ENCODE peak calls at places on chromosomes 13 and 19, in nine cellular contexts. S is tibial nerve; Z is psoas muscle; G is adrenal gland; V is CD8-positive, alpha-beta T cell; D is mesenchymal stem cell; F is hepatocyte; P is suprapubic skin; E is left ventricle myocardium inferior. M is an unnamed sample. For H3K4me1, the result is how much of the 10 kb centered on the place peaks cover.

GRCh38 chr13:90622547-90622946 is 724.9 kb upstream of the MIR17HG start:
- DNase-seq in S (no peak), Z (no peak), G (no peak), V (no peak), D (no peak), F (no peak), P (no peak), E (no peak), M (peak)

GRCh38 chr13:51002736-51003135 is 93.1 kb downstream of the RNASEH2B start:
- DNase-seq in S (no peak), Z (no peak), G (no peak), V (no peak), D (peak), F (no peak), P (no peak), E (no peak), M (no peak)

GRCh38 chr13:46712524-46712923 is 84.4 kb downstream of the ESD start:
- DNase-seq in S (no peak), Z (no peak), G (no peak), V (no peak), D (no peak), F (peak), P (no peak), E (no peak), M (no peak)

GRCh38 chr19:49339364-49340068 is 4.3 kb downstream of the CD37 start:
- DNase-seq in S (peak), Z (peak), G (peak), V (no peak), D (peak), F (peak), P (peak), E (peak), M (peak)

GRCh38 chr13:20553309-20553708 is 13.6 kb upstream of the IFT88 start:
- DNase-seq in S (no peak), Z (no peak), G (no peak), V (no peak), D (no peak), F (peak), P (no peak), E (no peak), M (no peak)

GRCh38 chr13:48369988-48370387 is 42.9 kb downstream of the LPAR6 start:
- DNase-seq in S (no peak), Z (no peak), G (no peak), V (no peak), D (no peak), F (no peak), P (no peak), E (no peak), M (no peak)

GRCh38 chr13:49783865-49784264 is 8.6 kb downstream of the KPNA3 start:
- DNase-seq in S (no peak), Z (no peak), G (no peak), V (no peak), D (no peak), F (no peak), P (no peak), E (no peak), M (no peak)

GRCh38 chr13:49351871-49352270 is 92.0 kb downstream of the CAB39L start:
- DNase-seq in S (no peak), Z (no peak), G (no peak), V (no peak), D (peak), F (no peak), P (no peak), E (no peak), M (no peak)

GRCh38 chr19:48822514-48822913 is 11.7 kb upstream of the BCAT2 start:
- DNase-seq in S (no peak), Z (no peak), G (no peak), V (no peak), D (no peak), F (no peak), P (no peak), E (no peak), M (no peak)

GRCh38 chr13:98004107-98004506 is 50.6 kb downstream of the IPO5 start:
- DNase-seq in S (no peak), Z (no peak), G (no peak), V (no peak), D (peak), F (no peak), P (no peak), E (no peak), M (no peak)

GRCh38 chr19:45973564-45974338 is at the start of gene NOVA2:
- DNase-seq in S (peak), Z (peak), G (peak), V (no peak), D (peak), F (peak), P (no peak), E (peak), M (peak)

GRCh38 chr13:97944396-97945029 is 9.0 kb upstream of the IPO5 start:
- DNase-seq in S (no peak), Z (no peak), G (no peak), V (no peak), D (peak), F (no peak), P (no peak), E (no peak), M (no peak)

GRCh38 chr19:8069116-8069973 is 16.8 kb downstream of the CCL25 start:
- DNase-seq in S (no peak), Z (no peak), G (no peak), V (no peak), D (no peak), F (no peak), P (no peak), E (no peak), M (no peak)

GRCh38 chr13:20482275-20482761 is 43.3 kb downstream of the CRYL1 start:
- DNase-seq in S (peak), Z (no peak), G (peak), V (no peak), D (no peak), F (peak), P (no peak), E (no peak), M (no peak)

GRCh38 chr13:113150545-113151365 is 7.7 kb upstream of the PROZ start:
- DNase-seq in S (no peak), Z (no peak), G (no peak), V (no peak), D (no peak), F (no peak), P (no peak), E (no peak), M (no peak)

GRCh38 chr13:48507024-48507423 is 25.9 kb downstream of the RCBTB2 start:
- DNase-seq in S (no peak), Z (no peak), G (no peak), V (no peak), D (no peak), F (no peak), P (no peak), E (no peak), M (no peak)

GRCh38 chr13:50845211-50845610 is 1.7 kb upstream of the DLEU7 start:
- DNase-seq in S (no peak), Z (no peak), G (no peak), V (no peak), D (no peak), F (no peak), P (no peak), E (no peak), M (no peak)

GRCh38 chr13:101523732-101524131 is 71.3 kb downstream of the ITGBL1 start:
- DNase-seq in S (no peak), Z (peak), G (no peak), V (no peak), D (peak), F (no peak), P (peak), E (no peak), M (no peak)

GRCh38 chr19:57566396-57567256 is 7.0 kb upstream of the ZNF550 start:
- DNase-seq in S (no peak), Z (no peak), G (no peak), V (no peak), D (peak), F (peak), P (no peak), E (no peak), M (peak)

GRCh38 chr19:36950335-36951119 is 34.4 kb downstream of the ZNF568 start:
- DNase-seq in S (no peak), Z (no peak), G (no peak), V (no peak), D (peak), F (no peak), P (no peak), E (no peak), M (no peak)

GRCh38 chr13:40969169-40969901 is 49.8 kb downstream of the ELF1 start:
- DNase-seq in S (no peak), Z (no peak), G (no peak), V (no peak), D (no peak), F (no peak), P (no peak), E (no peak), M (no peak)

GRCh38 chr13:99376132-99376531 is 68.9 kb upstream of the GPR183 start:
- DNase-seq in S (peak), Z (no peak), G (peak), V (no peak), D (no peak), F (no peak), P (no peak), E (no peak), M (no peak)

GRCh38 chr19:57192064-57192395 is 730 bp downstream of the ZNF264 start:
- DNase-seq in S (no peak), Z (no peak), G (no peak), V (no peak), D (no peak), F (peak), P (no peak), E (no peak), M (peak)

GRCh38 chr13:42574435-42575311 is 721 bp downstream of the TNFSF11 start:
- DNase-seq in S (no peak), Z (no peak), G (no peak), V (no peak), D (peak), F (peak), P (no peak), E (no peak), M (no peak)

GRCh38 chr19:6551607-6552450 is 21.0 kb downstream of the TNFSF9 start:
- DNase-seq in S (no peak), Z (no peak), G (no peak), V (peak), D (no peak), F (peak), P (no peak), E (no peak), M (peak)

GRCh38 chr13:98298599-98298998 is 121.5 kb upstream of the RNF113B start:
- DNase-seq in S (no peak), Z (no peak), G (no peak), V (no peak), D (no peak), F (no peak), P (no peak), E (no peak), M (no peak)

GRCh38 chr19:51179297-51179696 is 37.2 kb downstream of the SIGLEC7 start:
- DNase-seq in S (no peak), Z (no peak), G (no peak), V (no peak), D (no peak), F (no peak), P (no peak), E (no peak), M (no peak)

GRCh38 chr13:100565291-100565690 is 23.3 kb downstream of the GGACT start:
- DNase-seq in S (no peak), Z (no peak), G (no peak), V (no peak), D (no peak), F (no peak), P (no peak), E (no peak), M (no peak)

GRCh38 chr13:49933511-49933910 is 2.6 kb downstream of the SPRYD7 start:
- DNase-seq in S (no peak), Z (no peak), G (no peak), V (no peak), D (peak), F (no peak), P (no peak), E (no peak), M (no peak)

GRCh38 chr13:65932587-65933239 is 1297.4 kb downstream of the PCDH9 start:
- DNase-seq in S (no peak), Z (no peak), G (no peak), V (no peak), D (peak), F (no peak), P (no peak), E (no peak), M (no peak)

GRCh38 chr13:93226623-93227279 is at the start of gene GPC6:
- DNase-seq in S (peak), Z (peak), G (peak), V (no peak), D (peak), F (peak), P (no peak), E (no peak), M (peak)

GRCh38 chr19:19214892-19215291 is 3.1 kb downstream of the NCAN start:
- DNase-seq in S (no peak), Z (no peak), G (peak), V (no peak), D (peak), F (peak), P (no peak), E (no peak), M (peak)

GRCh38 chr13:102965802-102966201 is 100.4 kb downstream of the SLC10A2 start:
- DNase-seq in S (no peak), Z (no peak), G (no peak), V (no peak), D (no peak), F (no peak), P (no peak), E (no peak), M (no peak)

DNA sequence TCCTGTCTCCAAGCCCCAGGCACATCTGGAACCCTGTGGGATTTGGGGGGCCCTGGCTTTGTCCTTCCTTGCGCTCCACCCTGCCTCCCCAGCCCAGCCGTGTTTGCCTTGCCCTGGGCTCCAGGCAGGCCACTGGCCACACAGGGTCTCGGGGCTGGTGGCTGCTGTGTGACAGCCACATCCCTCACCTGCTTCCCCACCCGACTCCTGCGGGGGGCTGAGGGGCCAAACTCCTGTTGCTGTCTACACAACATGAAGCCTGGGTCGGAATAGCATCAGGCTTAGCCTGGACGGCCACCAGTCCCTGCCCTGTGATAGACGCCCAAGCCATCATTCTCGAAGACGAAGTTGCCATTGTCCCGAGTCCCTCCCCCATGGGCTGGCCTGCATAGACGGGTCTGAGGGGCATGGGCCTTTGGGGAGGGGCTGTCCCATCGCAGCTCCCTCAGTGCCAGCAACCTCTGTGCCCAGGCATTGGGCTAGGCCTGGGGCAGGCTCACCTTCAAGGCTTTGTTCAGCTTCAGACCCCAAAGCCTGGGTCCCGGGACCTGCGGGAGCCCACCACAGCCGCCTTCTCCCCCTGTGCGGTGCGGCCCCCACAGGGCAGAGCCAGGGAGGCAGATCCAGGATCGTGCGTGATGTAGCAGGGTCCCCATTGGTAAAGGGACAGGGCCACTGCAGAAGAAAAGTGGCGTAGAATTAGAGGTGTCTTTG is 15.5 kb upstream of the TEKTIP1 start:
- DNase-seq in S (no peak), Z (no peak), G (no peak), V (no peak), D (no peak), F (no peak), P (no peak), E (no peak), M (no peak)
- H3K4me1 ChIP-seq in S (under half), Z (under half), G (under half), V (under half), D (under half), F (under half), P (under half), E (under half), M (under half)

DNA sequence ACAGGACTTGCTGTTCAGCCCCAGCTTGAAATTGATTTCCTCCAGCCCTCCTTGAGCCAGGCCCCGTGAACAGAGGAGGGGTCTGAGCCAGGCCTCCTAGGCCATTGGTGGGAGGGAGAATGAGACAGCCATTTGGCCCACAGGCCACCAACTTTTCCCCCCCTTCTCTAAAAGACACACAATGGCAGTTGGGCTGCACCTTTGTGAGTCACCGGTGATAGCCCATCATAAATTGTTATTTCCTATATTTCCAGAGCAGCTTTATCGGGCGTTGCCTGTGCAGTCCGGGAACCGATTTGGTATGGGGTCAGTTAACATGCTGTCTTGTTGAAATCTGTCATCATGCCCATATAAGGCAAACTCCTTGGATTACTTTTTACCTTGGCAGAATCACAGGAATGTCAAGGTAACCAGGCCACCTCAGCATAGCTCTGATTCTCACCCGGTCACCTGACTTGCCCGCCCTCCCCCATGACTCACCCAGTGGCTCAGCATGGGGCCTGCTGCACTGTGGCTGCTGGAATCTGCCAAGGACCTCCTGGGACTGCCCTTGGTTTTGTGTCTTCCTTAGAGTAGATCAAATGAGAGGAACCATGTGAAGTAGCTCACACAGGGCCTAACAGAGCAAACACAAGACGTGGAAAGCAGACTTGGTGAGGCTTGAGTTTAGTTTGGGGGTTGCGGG is 36.1 kb downstream of the ACTN4 start:
- DNase-seq in S (no peak), Z (peak), G (peak), V (peak), D (peak), F (peak), P (peak), E (no peak), M (peak)
- H3K4me1 ChIP-seq in S (half or more), Z (half or more), G (half or more), V (under half), D (half or more), F (half or more), P (half or more), E (half or more), M (under half)

DNA sequence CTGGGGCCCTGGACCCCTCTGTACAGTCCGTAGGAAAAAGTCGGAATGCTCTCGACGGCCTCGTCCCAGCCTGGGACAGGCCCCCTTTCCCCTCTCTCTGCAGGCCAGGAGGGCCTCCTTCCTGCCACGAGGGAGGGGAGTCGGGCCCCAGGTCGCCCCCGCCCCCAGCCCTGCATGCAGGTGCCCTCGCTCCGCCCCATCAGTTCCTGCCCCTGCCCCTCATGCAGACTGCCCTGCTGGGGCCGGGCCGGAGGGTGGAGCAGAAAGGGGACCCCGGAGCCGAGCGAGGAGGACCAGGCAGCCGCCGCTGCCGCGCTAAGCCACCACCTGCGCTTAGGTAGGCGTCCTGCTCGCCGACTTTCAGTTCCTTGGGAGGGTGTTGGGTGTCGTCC is 7.3 kb downstream of the LYL1 start:
- DNase-seq in S (no peak), Z (no peak), G (no peak), V (no peak), D (no peak), F (no peak), P (no peak), E (no peak), M (no peak)
- H3K4me1 ChIP-seq in S (half or more), Z (under half), G (under half), V (under half), D (half or more), F (half or more), P (half or more), E (half or more), M (under half)

GRCh38 chr19:5323475-5323811 is 17.2 kb downstream of the PTPRS start:
- DNase-seq in S (no peak), Z (no peak), G (no peak), V (no peak), D (no peak), F (no peak), P (no peak), E (no peak), M (no peak)
- H3K4me1 ChIP-seq in S (under half), Z (under half), G (under half), V (under half), D (under half), F (under half), P (under half), E (under half), M (under half)

GRCh38 chr19:24004166-24004565 is 82.8 kb upstream of the ZNF254 start:
- DNase-seq in S (no peak), Z (no peak), G (no peak), V (no peak), D (no peak), F (no peak), P (no peak), E (no peak), M (no peak)
- H3K4me1 ChIP-seq in S (under half), Z (under half), G (under half), V (under half), D (under half), F (under half), P (under half), E (under half), M (under half)

DNA sequence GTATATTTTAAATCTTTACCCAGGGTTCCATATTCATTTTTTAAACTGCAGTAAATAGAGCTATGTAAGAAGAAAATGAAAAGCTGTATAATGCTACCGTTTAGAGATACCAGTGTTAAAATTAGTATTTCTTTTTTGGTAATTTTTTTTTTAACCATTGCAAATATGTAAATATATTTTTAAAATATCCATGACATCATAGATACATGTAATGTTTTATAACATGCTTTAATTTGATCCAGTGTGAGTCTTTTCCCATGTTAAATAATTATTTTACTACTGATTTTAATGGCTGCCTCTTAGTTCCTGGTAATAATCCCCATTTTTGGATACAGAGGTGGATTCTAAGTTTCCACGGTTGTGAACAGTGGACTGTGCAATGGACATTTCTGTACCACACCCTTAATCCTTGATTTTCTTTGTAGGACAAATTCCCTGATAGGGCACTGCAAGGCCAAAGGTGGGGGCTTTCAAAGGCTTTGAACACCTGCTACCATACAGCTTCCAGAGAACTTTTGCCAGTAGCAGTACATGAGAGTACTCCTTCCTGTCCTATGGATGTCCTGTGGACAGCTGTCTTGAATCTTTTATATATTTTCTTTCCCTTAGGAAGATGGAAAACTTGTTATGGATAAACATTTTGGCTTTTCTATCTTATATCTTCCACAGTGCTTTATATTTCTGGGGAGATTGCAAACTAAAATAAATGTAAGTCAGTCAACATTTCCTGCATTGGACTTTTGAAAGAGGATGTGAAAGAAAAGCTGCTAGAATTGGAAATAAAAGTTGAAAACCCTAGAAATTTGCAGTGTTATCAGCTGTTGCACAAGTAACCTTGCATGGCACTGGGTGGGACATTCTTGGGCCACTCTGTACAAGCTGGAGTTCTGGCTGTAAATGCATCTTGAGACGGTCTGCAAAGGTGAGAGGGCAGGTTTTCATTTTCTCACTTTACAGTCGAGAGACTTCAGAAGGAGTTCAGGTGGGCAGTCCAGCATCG is 46.8 kb downstream of the ARHGEF7 start:
- DNase-seq in S (no peak), Z (no peak), G (no peak), V (no peak), D (no peak), F (no peak), P (no peak), E (no peak), M (no peak)
- H3K4me1 ChIP-seq in S (under half), Z (half or more), G (under half), V (under half), D (under half), F (under half), P (under half), E (half or more), M (under half)

GRCh38 chr19:52336117-52336811 is at the start of gene ZNF610:
- DNase-seq in S (peak), Z (peak), G (peak), V (peak), D (peak), F (peak), P (peak), E (peak), M (peak)
- H3K4me1 ChIP-seq in S (under half), Z (under half), G (under half), V (under half), D (under half), F (under half), P (under half), E (under half), M (under half)

GRCh38 chr13:33280550-33280905 is 5.0 kb downstream of the STARD13 start:
- DNase-seq in S (no peak), Z (no peak), G (no peak), V (no peak), D (no peak), F (no peak), P (no peak), E (no peak), M (no peak)
- H3K4me1 ChIP-seq in S (under half), Z (half or more), G (under half), V (under half), D (under half), F (under half), P (half or more), E (half or more), M (under half)